ENCODE peak calls at places on chromosomes 1 and 21, in six cellular contexts. D is spleen, U is sigmoid colon, F is fibroblast of pulmonary artery, S is body of pancreas, E is psoas muscle. M is an unnamed sample.

GRCh38 chr21:40841524-40842196 is 5.3 kb downstream of the DSCAM start:
- DNase-seq in S (peak), F (no peak), U (no peak), D (peak), E (no peak), M (no peak)

GRCh38 chr1:28443550-28443949 is 62.3 kb upstream of the RCC1 start:
- DNase-seq in S (no peak), D (no peak), U (no peak), F (no peak), E (no peak), M (no peak)

GRCh38 chr1:85121744-85122143 is 73.4 kb upstream of the MCOLN3 start:
- DNase-seq in S (no peak), E (no peak), D (no peak), U (no peak), F (no peak), M (no peak)

GRCh38 chr1:64861611-64862010 is 104.7 kb downstream of the JAK1 start:
- DNase-seq in E (no peak), D (no peak), S (peak), U (no peak), F (peak), M (peak)

GRCh38 chr21:29349702-29350101 is 51.0 kb downstream of the BACH1 start:
- DNase-seq in U (no peak), E (no peak), F (no peak), S (peak), D (no peak), M (no peak)

GRCh38 chr1:31460027-31460426 is 47.0 kb downstream of the SERINC2 start:
- DNase-seq in U (no peak), S (no peak), E (no peak), D (no peak), F (peak), M (no peak)

GRCh38 chr1:205452364-205452763 is 3.5 kb downstream of the BLACAT1 start:
- DNase-seq in S (no peak), U (no peak), E (no peak), F (no peak), D (no peak), M (no peak)

GRCh38 chr1:207414606-207415108 is 39.5 kb upstream of the CR2 start:
- DNase-seq in U (no peak), S (no peak), D (no peak), E (no peak), F (no peak), M (no peak)

GRCh38 chr1:218521414-218522169 is 176.5 kb downstream of the TGFB2 start:
- DNase-seq in F (no peak), D (no peak), S (peak), U (peak), E (no peak), M (peak)

GRCh38 chr21:45104560-45104959 is 30.2 kb downstream of the ADARB1 start:
- DNase-seq in F (peak), E (no peak), S (peak), U (no peak), D (no peak), M (peak)

GRCh38 chr1:161096514-161096913 is 1.6 kb upstream of the KLHDC9 start:
- DNase-seq in E (peak), U (peak), F (peak), S (no peak), D (no peak), M (peak)

GRCh38 chr1:200896571-200897187 is 2.0 kb downstream of the INAVA start:
- DNase-seq in E (no peak), D (peak), U (no peak), F (peak), S (peak), M (peak)

GRCh38 chr1:164768619-164769018 is 209.6 kb downstream of the PBX1 start:
- DNase-seq in E (no peak), D (no peak), S (no peak), U (no peak), F (no peak), M (no peak)

GRCh38 chr1:58460469-58460868 is 86.1 kb downstream of the OMA1 start:
- DNase-seq in S (no peak), F (peak), D (no peak), U (no peak), E (no peak), M (peak)

GRCh38 chr21:41806773-41807172 is 39.9 kb upstream of the RIPK4 start:
- DNase-seq in S (no peak), U (no peak), D (no peak), E (no peak), F (no peak), M (no peak)

GRCh38 chr1:228151526-228151925 is 1.8 kb downstream of the GJC2 start:
- DNase-seq in S (no peak), U (peak), E (peak), F (no peak), D (no peak), M (no peak)

GRCh38 chr1:214686497-214686896 is 83.5 kb downstream of the CENPF start:
- DNase-seq in U (no peak), S (no peak), D (no peak), F (no peak), E (no peak), M (no peak)

GRCh38 chr1:169701261-169701802 is 10.1 kb downstream of the SELL start:
- DNase-seq in S (no peak), E (no peak), D (no peak), U (no peak), F (no peak), M (no peak)

GRCh38 chr1:9028921-9029715 is 2.9 kb upstream of the SLC2A7 start:
- DNase-seq in F (peak), U (peak), E (no peak), D (no peak), S (no peak), M (no peak)

GRCh38 chr1:76933847-76934657 is 66.8 kb downstream of the ST6GALNAC5 start:
- DNase-seq in D (no peak), E (no peak), U (no peak), S (no peak), F (no peak), M (no peak)

GRCh38 chr1:230441630-230442029 is 15.5 kb upstream of the PGBD5 start:
- DNase-seq in E (no peak), D (no peak), S (no peak), U (no peak), F (no peak), M (no peak)

DNA sequence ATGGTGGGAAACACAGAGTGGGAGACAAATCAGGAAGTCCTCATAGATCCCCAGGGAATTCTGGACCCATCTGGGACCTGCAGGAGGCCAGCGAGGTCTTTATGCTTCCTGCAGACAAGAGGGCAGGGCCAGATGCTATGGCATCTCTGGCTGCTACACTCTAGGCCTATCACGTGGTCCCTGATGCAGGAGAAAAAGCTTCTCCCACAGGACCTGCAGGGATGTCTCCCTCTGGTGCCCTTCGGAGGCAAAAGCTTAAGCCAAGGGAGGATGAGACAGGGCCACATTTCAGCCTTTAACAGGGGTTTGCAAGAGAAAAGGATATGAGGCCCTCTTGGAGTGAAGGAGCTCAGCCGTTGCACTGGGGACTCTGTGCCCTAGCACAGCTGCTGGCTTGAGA is 243.0 kb downstream of the C1orf94 start:
- DNase-seq in E (no peak), U (no peak), S (no peak), D (no peak), F (no peak), M (no peak)
- TF ChIP-seq CTCF in E (no peak), U (no peak), S (no peak), D (no peak), F (no peak), M (no peak)

GRCh38 chr1:39782103-39782502 is 6.6 kb downstream of the BMP8B start:
- DNase-seq in E (no peak), F (no peak), U (no peak), D (no peak), S (no peak), M (no peak)

GRCh38 chr1:39776886-39777683 is 5.9 kb upstream of the OXCT2 start:
- DNase-seq in U (no peak), E (no peak), F (no peak), D (no peak), S (no peak), M (no peak)

GRCh38 chr1:39781349-39781715 is 7.3 kb downstream of the BMP8B start:
- DNase-seq in U (no peak), F (no peak), E (no peak), S (no peak), D (no peak), M (no peak)

GRCh38 chr1:39779137-39779536 is 8.0 kb upstream of the OXCT2 start:
- DNase-seq in D (no peak), E (no peak), F (no peak), U (no peak), S (no peak), M (no peak)

GRCh38 chr1:39779821-39780220 is 8.7 kb upstream of the OXCT2 start:
- DNase-seq in U (no peak), D (no peak), F (no peak), S (no peak), E (no peak), M (no peak)
- TF ChIP-seq CTCF in U (no peak), D (no peak), F (no peak), S (no peak), E (no peak), M (no peak)

GRCh38 chr1:24103879-24104278 is 8.1 kb downstream of the MYOM3 start:
- DNase-seq in U (no peak), E (no peak), F (no peak), S (no peak), D (no peak), M (no peak)
- TF ChIP-seq CTCF in U (no peak), E (no peak), F (no peak), S (no peak), D (no peak), M (no peak)

DNA sequence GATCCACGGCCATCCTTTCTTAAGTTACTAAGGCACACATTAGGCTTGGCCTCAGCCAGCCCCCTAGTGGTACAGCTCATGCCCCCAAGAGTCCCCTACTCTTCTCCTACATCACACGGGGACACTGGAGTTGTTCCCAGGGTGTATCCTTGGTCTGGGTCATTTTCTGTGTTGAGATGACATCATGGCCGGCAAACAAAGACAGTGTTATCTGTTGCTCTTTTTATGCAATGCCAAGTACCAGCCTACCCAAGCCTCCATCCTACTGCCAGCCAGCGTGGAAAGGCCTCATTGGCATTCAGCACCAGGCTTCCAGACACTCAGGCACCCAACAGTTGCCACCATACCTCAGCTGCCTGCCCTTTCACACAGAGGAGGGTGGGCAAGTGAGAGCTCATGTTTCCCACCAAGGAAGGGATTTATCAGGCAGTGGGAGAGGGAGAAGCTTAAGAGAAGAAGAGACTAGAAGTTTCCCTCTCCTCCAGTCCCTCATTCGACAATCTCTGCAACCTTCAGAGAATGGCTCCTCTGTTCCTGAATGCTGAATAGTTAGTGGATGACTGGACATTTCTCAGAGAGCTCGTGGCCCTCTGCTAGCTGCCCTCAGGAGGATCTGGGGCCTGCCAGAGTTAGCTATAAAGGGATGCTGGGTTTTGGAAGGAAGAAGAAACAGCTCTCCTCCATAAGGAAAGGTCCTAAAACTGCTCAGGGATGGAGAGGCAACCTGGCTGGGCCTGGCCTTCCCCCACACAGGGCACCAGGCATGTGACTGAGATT is 17.7 kb downstream of the CBR1 start:
- DNase-seq in U (no peak), S (no peak), F (no peak), E (no peak), D (no peak), M (no peak)
- TF ChIP-seq CTCF in U (no peak), S (no peak), F (no peak), E (peak), D (no peak), M (no peak)

M was measured in MCF 10A.